ENCODE peak calls at places on chromosomes 2 and 18, in four cellular contexts. One of them, this sample, is unnamed.

GRCh38 chr2:240369725-240370585 is 65.5 kb upstream of the GPC1 start:
- DNase-seq in GM10248: no peak
- DNase-seq in H9: no peak
- DNase-seq in choroid plexus epithelial cell: peak
- DNase-seq in this sample: no peak

GRCh38 chr2:124476291-124476690 is 451.2 kb downstream of the CNTNAP5 start:
- DNase-seq in H9: no peak
- DNase-seq in choroid plexus epithelial cell: peak
- DNase-seq in GM10248: no peak
- DNase-seq in this sample: no peak

GRCh38 chr18:8705280-8705940 is at the start of gene MTCL1:
- DNase-seq in H9: peak
- DNase-seq in GM10248: peak
- DNase-seq in choroid plexus epithelial cell: peak
- DNase-seq in this sample: peak

GRCh38 chr2:135948642-135949355 is 36.6 kb downstream of the DARS1 start:
- DNase-seq in H9: no peak
- DNase-seq in choroid plexus epithelial cell: peak
- DNase-seq in GM10248: peak
- DNase-seq in this sample: peak

GRCh38 chr2:213188971-213189899 is 37.8 kb upstream of the IKZF2 start:
- DNase-seq in choroid plexus epithelial cell: peak
- DNase-seq in H9: peak
- DNase-seq in GM10248: no peak
- DNase-seq in this sample: no peak

GRCh38 chr2:96100893-96101304 is 15.5 kb downstream of the ADRA2B start:
- DNase-seq in H9: no peak
- DNase-seq in choroid plexus epithelial cell: no peak
- DNase-seq in GM10248: no peak
- DNase-seq in this sample: no peak

GRCh38 chr2:117858892-117859531 is 44.5 kb downstream of the DDX18 start:
- DNase-seq in GM10248: peak
- DNase-seq in H9: peak
- DNase-seq in choroid plexus epithelial cell: no peak
- DNase-seq in this sample: no peak

GRCh38 chr2:121527009-121527682 is 3.5 kb upstream of the RNU4ATAC start:
- DNase-seq in GM10248: no peak
- DNase-seq in H9: no peak
- DNase-seq in choroid plexus epithelial cell: peak
- DNase-seq in this sample: peak

GRCh38 chr18:48787523-48788151 is 163.1 kb downstream of the SMAD7 start:
- DNase-seq in H9: no peak
- DNase-seq in choroid plexus epithelial cell: peak
- DNase-seq in GM10248: no peak
- DNase-seq in this sample: no peak

DNA sequence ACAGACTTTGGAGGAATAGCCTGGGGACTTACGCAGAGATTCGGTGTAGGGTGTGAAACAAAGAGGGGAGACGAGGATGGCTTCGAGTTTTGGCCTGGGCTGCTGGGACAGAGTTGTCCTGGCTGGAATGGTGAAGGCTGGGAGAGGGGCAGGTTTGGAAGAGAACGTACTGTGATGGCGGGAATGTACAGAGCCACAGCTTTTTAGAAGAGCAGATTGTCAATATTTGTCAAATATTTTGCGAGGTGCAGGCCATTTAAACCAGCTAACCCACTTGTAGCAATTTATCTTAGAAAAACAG is 14.4 kb upstream of the ITM2C start:
- DNase-seq in GM10248: no peak
- DNase-seq in choroid plexus epithelial cell: no peak
- DNase-seq in H9: no peak
- DNase-seq in this sample: no peak
- TF ChIP-seq CTCF in GM10248: no peak
- TF ChIP-seq CTCF in choroid plexus epithelial cell: no peak
- TF ChIP-seq CTCF in H9: no peak
- TF ChIP-seq CTCF in this sample: no peak

GRCh38 chr2:235053649-235054048 is 101.8 kb downstream of the SH3BP4 start:
- DNase-seq in GM10248: no peak
- DNase-seq in choroid plexus epithelial cell: no peak
- DNase-seq in H9: no peak
- DNase-seq in this sample: no peak

GRCh38 chr2:235052514-235053354 is 100.9 kb downstream of the SH3BP4 start:
- DNase-seq in GM10248: no peak
- DNase-seq in choroid plexus epithelial cell: no peak
- DNase-seq in H9: no peak
- DNase-seq in this sample: no peak

GRCh38 chr2:235054919-235055318 is 103.1 kb downstream of the SH3BP4 start:
- DNase-seq in GM10248: no peak
- DNase-seq in choroid plexus epithelial cell: no peak
- DNase-seq in H9: peak
- DNase-seq in this sample: no peak

GRCh38 chr2:235055891-235056516 is 104.2 kb downstream of the SH3BP4 start:
- DNase-seq in GM10248: no peak
- DNase-seq in H9: peak
- DNase-seq in choroid plexus epithelial cell: peak
- DNase-seq in this sample: no peak

DNA sequence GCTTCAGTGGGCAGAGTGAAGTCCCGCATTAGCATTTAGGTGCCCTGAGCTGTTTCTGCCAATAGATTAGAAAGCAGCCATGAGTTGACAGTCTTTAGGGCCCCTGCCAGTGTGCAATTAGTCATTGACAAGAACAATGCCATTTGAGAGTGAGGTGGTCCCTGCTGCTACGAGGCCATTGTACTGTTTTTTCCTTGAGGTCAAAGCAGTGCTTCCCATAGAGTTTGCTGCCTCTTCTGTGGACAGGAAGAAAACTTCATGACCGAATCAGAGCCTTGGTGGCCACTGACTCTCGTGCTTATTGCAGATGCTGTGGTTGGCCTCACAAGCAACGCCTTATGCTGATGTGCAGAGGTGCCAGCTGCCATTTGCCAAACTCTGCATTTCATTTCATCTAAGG is 102.7 kb downstream of the SH3BP4 start:
- DNase-seq in GM10248: no peak
- DNase-seq in H9: peak
- DNase-seq in choroid plexus epithelial cell: no peak
- DNase-seq in this sample: no peak
- TF ChIP-seq CTCF in GM10248: no peak
- TF ChIP-seq CTCF in H9: no peak
- TF ChIP-seq CTCF in choroid plexus epithelial cell: no peak
- TF ChIP-seq CTCF in this sample: no peak

DNA sequence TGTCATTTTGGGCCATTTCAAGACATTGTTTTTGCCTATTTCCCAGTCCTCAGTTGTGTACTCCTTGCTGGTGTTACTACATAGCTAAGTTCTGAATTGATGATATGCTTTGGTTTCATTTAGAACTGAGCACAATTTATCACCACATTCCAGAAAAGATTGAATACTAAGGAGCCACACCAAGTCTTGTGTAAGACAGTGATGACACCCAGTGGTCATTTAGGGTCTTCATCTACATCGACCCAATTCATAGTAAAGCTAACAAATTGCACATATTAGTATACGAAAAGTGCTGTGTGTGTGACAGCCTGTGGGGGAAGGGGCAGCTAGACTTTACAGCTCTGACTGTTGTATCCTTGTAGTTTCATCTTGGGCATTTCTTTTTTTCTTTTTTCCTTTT is 10.9 kb upstream of the DLX2 start:
- DNase-seq in H9: no peak
- DNase-seq in choroid plexus epithelial cell: peak
- DNase-seq in GM10248: peak
- DNase-seq in this sample: no peak
- TF ChIP-seq CTCF in H9: peak
- TF ChIP-seq CTCF in choroid plexus epithelial cell: peak
- TF ChIP-seq CTCF in GM10248: peak
- TF ChIP-seq CTCF in this sample: no peak

DNA sequence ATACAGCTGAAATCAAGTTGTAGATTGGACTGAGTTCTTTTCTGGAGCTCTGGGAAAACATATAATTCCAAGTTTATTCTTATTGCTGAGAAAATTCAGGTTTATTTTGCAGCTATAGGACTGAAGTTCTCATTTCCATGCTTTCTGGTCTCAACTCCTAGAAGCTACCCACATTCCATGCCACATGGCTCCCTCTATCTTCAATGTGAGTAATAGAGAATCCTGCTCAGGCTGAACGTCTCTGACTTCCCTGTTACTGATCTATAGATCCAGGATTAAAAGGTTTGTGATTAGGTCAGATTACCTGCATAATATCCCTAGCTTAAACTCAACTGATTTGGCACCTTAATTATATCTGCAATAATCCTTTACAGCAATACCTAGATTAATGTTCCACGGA is 453.8 kb upstream of the MC4R start:
- DNase-seq in H9: no peak
- DNase-seq in choroid plexus epithelial cell: peak
- DNase-seq in GM10248: no peak
- DNase-seq in this sample: no peak
- TF ChIP-seq CTCF in H9: peak
- TF ChIP-seq CTCF in choroid plexus epithelial cell: peak
- TF ChIP-seq CTCF in GM10248: no peak
- TF ChIP-seq CTCF in this sample: no peak

GRCh38 chr2:194319222-194319992 is 1337.6 kb upstream of the SLC39A10 start:
- DNase-seq in GM10248: no peak
- DNase-seq in H9: peak
- DNase-seq in choroid plexus epithelial cell: no peak
- DNase-seq in this sample: no peak
- TF ChIP-seq CTCF in GM10248: no peak
- TF ChIP-seq CTCF in H9: peak
- TF ChIP-seq CTCF in choroid plexus epithelial cell: no peak
- TF ChIP-seq CTCF in this sample: no peak

DNA sequence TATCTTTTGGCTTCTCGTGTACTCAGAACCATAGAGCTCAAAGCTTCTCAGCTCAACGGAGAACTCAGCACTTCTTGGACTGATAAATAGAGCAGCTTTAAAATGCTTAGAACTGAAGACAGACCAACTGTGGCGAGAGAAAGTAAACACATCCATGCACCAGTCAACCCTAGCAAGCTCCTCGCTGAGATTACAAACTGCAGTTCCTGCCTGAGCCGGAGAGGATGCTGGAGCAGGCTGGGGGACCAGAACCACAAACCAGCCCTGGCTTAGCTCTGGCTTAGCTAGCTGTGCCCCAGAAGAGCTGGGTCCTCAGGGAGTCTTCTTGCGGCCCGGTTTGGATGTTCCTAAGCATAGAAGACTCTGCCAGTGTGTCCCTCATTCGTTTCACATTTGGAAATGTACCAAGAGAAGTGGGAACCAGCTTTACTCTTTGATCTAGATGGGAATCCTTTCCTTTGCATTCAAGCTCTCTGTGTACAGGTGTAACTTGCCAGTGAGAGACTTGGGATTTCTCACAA is 5.6 kb downstream of the PAX8 start:
- DNase-seq in choroid plexus epithelial cell: peak
- DNase-seq in H9: peak
- DNase-seq in GM10248: no peak
- DNase-seq in this sample: peak
- TF ChIP-seq CTCF in choroid plexus epithelial cell: peak
- TF ChIP-seq CTCF in H9: peak
- TF ChIP-seq CTCF in GM10248: no peak
- TF ChIP-seq CTCF in this sample: peak

This sample was measured in activated CD8-positive, alpha-beta T cell treated with anti-CD3 and anti-CD28 coated beads for 36 hours.